ENCODE peak calls at places on chromosome 12, in five cellular contexts. One of them, this sample, is unnamed.

GRCh38 chr12:50042693-50043092 is 14.7 kb upstream of the ASIC1 start:
- DNase-seq in CD8-positive, alpha-beta memory T cell: no peak
- DNase-seq in Caco-2: no peak
- DNase-seq in PC-9: no peak
- DNase-seq in fibroblast of lung: no peak
- DNase-seq in this sample: no peak

GRCh38 chr12:121202407-121203355 is 7.2 kb upstream of the P2RX4 start:
- DNase-seq in CD8-positive, alpha-beta memory T cell: no peak
- DNase-seq in fibroblast of lung: no peak
- DNase-seq in Caco-2: no peak
- DNase-seq in PC-9: no peak
- DNase-seq in this sample: no peak

GRCh38 chr12:131430158-131430772 is 280.6 kb upstream of the SFSWAP start:
- DNase-seq in Caco-2: no peak
- DNase-seq in fibroblast of lung: no peak
- DNase-seq in PC-9: no peak
- DNase-seq in CD8-positive, alpha-beta memory T cell: no peak
- DNase-seq in this sample: no peak

GRCh38 chr12:19710811-19711793 is 271.8 kb downstream of the AEBP2 start:
- DNase-seq in PC-9: no peak
- DNase-seq in Caco-2: no peak
- DNase-seq in CD8-positive, alpha-beta memory T cell: no peak
- DNase-seq in fibroblast of lung: peak; percentile 94
- DNase-seq in this sample: no peak

GRCh38 chr12:56661979-56662638 is 16.3 kb upstream of the ATP5F1B start:
- DNase-seq in Caco-2: no peak
- DNase-seq in fibroblast of lung: no peak
- DNase-seq in PC-9: no peak
- DNase-seq in CD8-positive, alpha-beta memory T cell: no peak
- DNase-seq in this sample: no peak

GRCh38 chr12:131011165-131012079 is 57.7 kb downstream of the ADGRD1 start:
- DNase-seq in Caco-2: no peak
- DNase-seq in CD8-positive, alpha-beta memory T cell: no peak
- DNase-seq in PC-9: no peak
- DNase-seq in fibroblast of lung: no peak
- DNase-seq in this sample: no peak

GRCh38 chr12:24172031-24172772 is 222.7 kb upstream of the SOX5 start:
- DNase-seq in PC-9: no peak
- DNase-seq in CD8-positive, alpha-beta memory T cell: no peak
- DNase-seq in Caco-2: no peak
- DNase-seq in fibroblast of lung: no peak
- DNase-seq in this sample: peak; percentile 5

GRCh38 chr12:26499979-26500640 is 304.7 kb downstream of the SSPN start:
- DNase-seq in CD8-positive, alpha-beta memory T cell: no peak
- DNase-seq in fibroblast of lung: peak; percentile 2
- DNase-seq in Caco-2: no peak
- DNase-seq in PC-9: no peak
- DNase-seq in this sample: no peak

GRCh38 chr12:32548691-32549412 is 130.2 kb upstream of the DNM1L start:
- DNase-seq in fibroblast of lung: peak; percentile 93
- DNase-seq in PC-9: no peak
- DNase-seq in CD8-positive, alpha-beta memory T cell: no peak
- DNase-seq in Caco-2: no peak
- DNase-seq in this sample: peak; percentile 87

GRCh38 chr12:4763549-4763948 is 43.3 kb downstream of the GALNT8 start:
- DNase-seq in CD8-positive, alpha-beta memory T cell: no peak
- DNase-seq in fibroblast of lung: no peak
- DNase-seq in PC-9: no peak
- DNase-seq in Caco-2: no peak
- DNase-seq in this sample: no peak

GRCh38 chr12:6204533-6205143 is 4.4 kb downstream of the CD9 start:
- DNase-seq in CD8-positive, alpha-beta memory T cell: no peak
- DNase-seq in fibroblast of lung: no peak
- DNase-seq in PC-9: peak; percentile 11
- DNase-seq in Caco-2: no peak
- DNase-seq in this sample: no peak

GRCh38 chr12:15688202-15688736 is 100.9 kb downstream of the EPS8 start:
- DNase-seq in fibroblast of lung: no peak
- DNase-seq in CD8-positive, alpha-beta memory T cell: no peak
- DNase-seq in Caco-2: peak; percentile 50
- DNase-seq in PC-9: no peak
- DNase-seq in this sample: peak; percentile 93

GRCh38 chr12:21483531-21483930 is 17.9 kb downstream of the RECQL start:
- DNase-seq in fibroblast of lung: no peak
- DNase-seq in Caco-2: no peak
- DNase-seq in CD8-positive, alpha-beta memory T cell: no peak
- DNase-seq in PC-9: no peak
- DNase-seq in this sample: no peak

GRCh38 chr12:21485998-21486397 is 15.4 kb downstream of the RECQL start:
- DNase-seq in PC-9: no peak
- DNase-seq in Caco-2: no peak
- DNase-seq in CD8-positive, alpha-beta memory T cell: no peak
- DNase-seq in fibroblast of lung: no peak
- DNase-seq in this sample: no peak
- H3K36me3 ChIP-seq in PC-9: no peaks in the 10 kb centered on the region
- H3K36me3 ChIP-seq in Caco-2: no peaks in the 10 kb centered on the region
- H3K36me3 ChIP-seq in CD8-positive, alpha-beta memory T cell: peaks cover 30% of the 10 kb centered on the region
- H3K36me3 ChIP-seq in fibroblast of lung: peaks cover 7% of the 10 kb centered on the region
- H3K36me3 ChIP-seq in this sample: peaks cover 63% of the 10 kb centered on the region

DNA sequence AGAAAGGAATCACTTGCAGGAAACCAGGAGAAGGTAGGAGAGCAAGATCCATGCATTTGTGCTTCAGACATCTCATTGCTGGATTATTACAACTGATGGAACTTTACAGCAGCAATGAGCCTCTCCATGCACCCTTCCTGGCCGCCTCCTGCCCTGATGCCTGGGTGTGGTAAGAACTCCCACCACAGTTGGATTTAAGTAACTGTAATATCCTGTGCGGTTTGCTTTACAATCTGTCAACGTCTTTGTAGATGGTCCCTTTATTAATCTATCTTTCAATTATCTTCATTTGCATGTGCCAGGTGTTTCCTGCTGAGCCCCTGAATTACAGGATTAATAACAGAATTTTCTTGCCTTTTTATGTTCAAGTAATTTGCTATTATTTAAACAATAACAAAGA is 1300.5 kb upstream of the TMEM132C start:
- DNase-seq in Caco-2: no peak
- DNase-seq in PC-9: no peak
- DNase-seq in fibroblast of lung: no peak
- DNase-seq in CD8-positive, alpha-beta memory T cell: no peak
- DNase-seq in this sample: no peak
- H3K4me3 ChIP-seq in Caco-2: no peak overlapping the region
- H3K4me3 ChIP-seq in PC-9: no peak overlapping the region
- H3K4me3 ChIP-seq in fibroblast of lung: no peak overlapping the region
- H3K4me3 ChIP-seq in CD8-positive, alpha-beta memory T cell: no peak overlapping the region
- H3K4me3 ChIP-seq in this sample: no peak overlapping the region

DNA sequence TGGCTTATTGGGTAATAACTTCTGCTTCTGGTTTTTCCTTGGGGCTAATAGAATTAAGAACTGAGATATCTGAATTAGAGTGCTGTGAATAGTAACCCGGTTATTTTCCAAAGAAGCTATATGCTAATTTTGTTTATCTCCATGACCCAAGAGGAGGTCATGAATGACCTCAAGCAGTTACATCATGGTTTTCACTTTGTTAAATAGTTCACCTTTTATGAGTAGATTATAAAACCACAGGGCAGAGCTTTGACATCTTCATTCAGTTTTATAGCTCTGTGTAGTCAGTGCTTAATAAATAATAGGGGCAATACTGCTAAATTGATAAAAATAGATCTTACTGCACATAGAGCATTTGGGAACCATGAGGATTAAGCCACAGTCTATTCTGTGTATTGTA is 462.2 kb downstream of the LRIG3 start:
- DNase-seq in fibroblast of lung: peak; percentile 57
- DNase-seq in PC-9: no peak
- DNase-seq in CD8-positive, alpha-beta memory T cell: no peak
- DNase-seq in Caco-2: no peak
- DNase-seq in this sample: no peak
- H3K9me3 ChIP-seq in fibroblast of lung: no peaks in the 10 kb centered on the region
- H3K9me3 ChIP-seq in PC-9: no peaks in the 10 kb centered on the region
- H3K9me3 ChIP-seq in CD8-positive, alpha-beta memory T cell: no peaks in the 10 kb centered on the region
- H3K9me3 ChIP-seq in Caco-2: no peaks in the 10 kb centered on the region
- H3K9me3 ChIP-seq in this sample: no peaks in the 10 kb centered on the region

GRCh38 chr12:7212678-7213077 is 23.2 kb downstream of the PEX5 start:
- DNase-seq in fibroblast of lung: no peak
- DNase-seq in Caco-2: no peak
- DNase-seq in CD8-positive, alpha-beta memory T cell: no peak
- DNase-seq in PC-9: no peak
- DNase-seq in this sample: no peak
- H3K36me3 ChIP-seq in fibroblast of lung: peaks cover 12% of the 10 kb centered on the region
- H3K36me3 ChIP-seq in Caco-2: peaks cover 3% of the 10 kb centered on the region
- H3K36me3 ChIP-seq in CD8-positive, alpha-beta memory T cell: peaks cover 19% of the 10 kb centered on the region
- H3K36me3 ChIP-seq in PC-9: peaks cover 42% of the 10 kb centered on the region
- H3K36me3 ChIP-seq in this sample: peaks cover 48% of the 10 kb centered on the region

DNA sequence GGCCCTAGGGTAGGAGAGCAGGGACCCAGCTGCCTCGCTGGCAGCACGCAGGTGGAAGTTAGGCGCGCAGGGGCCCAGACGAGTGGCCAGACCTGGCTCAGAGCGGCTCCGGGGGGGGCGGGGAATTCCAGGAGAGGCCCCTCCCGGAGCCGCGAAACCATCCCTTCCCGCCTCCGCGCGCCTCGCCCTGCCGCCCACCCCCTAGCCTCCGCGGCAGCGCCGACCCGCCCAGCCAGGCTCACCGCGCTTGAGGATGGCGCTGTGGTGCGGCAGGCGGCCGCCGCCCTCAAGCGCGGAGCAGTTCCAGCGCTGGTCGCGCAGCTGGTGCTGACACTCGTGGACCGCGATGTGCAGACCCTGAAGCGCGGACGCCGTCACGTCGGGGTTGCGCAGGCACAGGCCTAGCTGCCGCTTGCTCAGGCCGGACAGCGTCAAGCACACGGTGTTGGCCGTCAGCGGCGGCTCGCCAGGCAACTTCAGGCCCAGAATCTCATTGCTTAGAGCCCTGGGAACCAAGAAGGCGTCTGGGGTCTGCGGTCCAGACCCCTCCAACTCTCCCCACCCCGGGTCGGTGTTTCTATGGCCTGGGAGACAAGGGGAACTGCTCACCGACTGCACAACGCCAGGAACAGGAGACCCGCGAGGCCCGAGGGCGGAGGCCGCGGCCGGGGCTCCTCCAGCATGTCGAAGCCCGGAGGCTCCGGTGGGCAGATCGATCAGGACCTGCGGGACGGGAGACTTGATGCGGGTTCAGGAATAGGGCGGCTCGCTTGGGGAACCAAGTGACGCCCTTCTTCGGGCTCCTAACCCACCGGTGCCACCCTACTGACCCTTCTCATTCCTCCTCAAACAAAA is 1.5 kb downstream of the WNT10B start:
- DNase-seq in Caco-2: no peak
- DNase-seq in PC-9: no peak
- DNase-seq in CD8-positive, alpha-beta memory T cell: peak; percentile 31
- DNase-seq in fibroblast of lung: peak; percentile 30
- DNase-seq in this sample: no peak
- H3K4me3 ChIP-seq in Caco-2: no peak overlapping the region
- H3K4me3 ChIP-seq in PC-9: no peak overlapping the region
- H3K4me3 ChIP-seq in CD8-positive, alpha-beta memory T cell: peak overlapping the region; percentile 39
- H3K4me3 ChIP-seq in fibroblast of lung: no peak overlapping the region
- H3K4me3 ChIP-seq in this sample: no peak overlapping the region

DNA sequence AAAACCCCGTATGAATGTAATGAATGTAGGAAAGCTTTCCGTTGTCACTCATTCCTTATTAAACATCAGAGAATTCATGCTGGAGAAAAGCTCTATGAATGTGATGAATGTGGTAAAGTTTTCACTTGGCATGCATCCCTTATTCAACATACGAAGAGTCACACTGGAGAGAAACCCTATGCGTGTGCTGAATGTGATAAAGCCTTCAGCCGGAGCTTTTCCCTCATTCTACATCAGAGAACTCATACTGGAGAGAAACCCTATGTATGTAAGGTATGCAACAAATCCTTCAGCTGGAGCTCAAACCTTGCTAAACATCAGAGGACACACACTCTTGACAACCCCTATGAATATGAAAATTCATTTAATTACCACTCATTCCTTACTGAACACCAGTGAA is 23.8 kb downstream of the ZNF891 start:
- DNase-seq in fibroblast of lung: peak; percentile 20
- DNase-seq in CD8-positive, alpha-beta memory T cell: no peak
- DNase-seq in Caco-2: no peak
- DNase-seq in PC-9: no peak
- DNase-seq in this sample: no peak
- H3K9me3 ChIP-seq in fibroblast of lung: peaks cover 7% of the 10 kb centered on the region
- H3K9me3 ChIP-seq in CD8-positive, alpha-beta memory T cell: peaks cover 92% of the 10 kb centered on the region
- H3K9me3 ChIP-seq in Caco-2: peaks cover 73% of the 10 kb centered on the region
- H3K9me3 ChIP-seq in PC-9: peaks cover 83% of the 10 kb centered on the region
- H3K9me3 ChIP-seq in this sample: peaks cover 50% of the 10 kb centered on the region

GRCh38 chr12:112031472-112031871 is 18.2 kb downstream of the ERP29 start:
- DNase-seq in PC-9: no peak
- DNase-seq in CD8-positive, alpha-beta memory T cell: no peak
- DNase-seq in fibroblast of lung: no peak
- DNase-seq in Caco-2: no peak
- DNase-seq in this sample: no peak

GRCh38 chr12:112032292-112032691 is 19.1 kb downstream of the ERP29 start:
- DNase-seq in PC-9: no peak
- DNase-seq in Caco-2: no peak
- DNase-seq in CD8-positive, alpha-beta memory T cell: no peak
- DNase-seq in fibroblast of lung: no peak
- DNase-seq in this sample: no peak

GRCh38 chr12:112029326-112029725 is 16.1 kb downstream of the ERP29 start:
- DNase-seq in PC-9: no peak
- DNase-seq in Caco-2: no peak
- DNase-seq in fibroblast of lung: no peak
- DNase-seq in CD8-positive, alpha-beta memory T cell: no peak
- DNase-seq in this sample: no peak

DNA sequence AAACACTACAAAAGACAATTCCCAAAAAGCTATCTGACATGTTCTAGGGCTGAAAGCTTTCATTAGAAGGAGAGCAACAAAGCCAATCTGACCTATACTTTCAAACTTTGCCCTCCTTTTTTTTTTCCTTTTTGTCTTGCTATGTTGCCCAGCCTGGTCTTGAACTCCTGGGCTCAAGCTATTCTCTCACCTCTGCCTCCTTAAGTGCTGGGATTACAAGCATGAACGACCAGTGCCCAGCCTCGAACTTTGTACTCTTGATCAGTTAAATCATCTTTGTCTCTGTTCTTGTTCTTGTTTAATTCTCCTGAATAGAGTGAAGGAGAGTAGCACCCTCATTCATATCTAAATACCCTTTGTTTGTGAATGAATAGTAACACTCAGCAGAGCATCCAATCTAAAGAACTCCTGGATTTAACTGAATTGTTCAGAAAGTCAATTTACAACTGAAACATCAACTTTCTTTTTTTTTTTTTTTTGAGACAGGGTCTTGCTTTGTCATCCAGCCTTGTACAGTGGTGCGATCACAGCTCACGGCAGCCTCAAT is 22.1 kb downstream of the ERP29 start:
- DNase-seq in PC-9: no peak
- DNase-seq in fibroblast of lung: no peak
- DNase-seq in Caco-2: no peak
- DNase-seq in CD8-positive, alpha-beta memory T cell: no peak
- DNase-seq in this sample: no peak
- H3K36me3 ChIP-seq in PC-9: peaks cover 53% of the 10 kb centered on the region
- H3K36me3 ChIP-seq in fibroblast of lung: peaks cover 14% of the 10 kb centered on the region
- H3K36me3 ChIP-seq in Caco-2: no peaks in the 10 kb centered on the region
- H3K36me3 ChIP-seq in CD8-positive, alpha-beta memory T cell: peaks cover 34% of the 10 kb centered on the region
- H3K36me3 ChIP-seq in this sample: peaks cover 81% of the 10 kb centered on the region

This sample was measured in MG63.